ENCODE peak calls at places on chromosomes 13 and 19, in ten cellular contexts. B is stimulated activated CD4-positive, alpha-beta T cell treated with anti-CD3 and anti-CD28 coated beads, Interleukin-2, amount 100 ng/mL, for 24 hours; T is T follicular helper cell; F is ureter; M is transverse colon; A is endothelial cell; X is fibroblast of gingiva; N is kidney glomerular epithelial cell; U is HAP-1; G is epithelial cell of proximal tubule. W is an unnamed sample.

GRCh38 chr13:113291997-113292862 is 4.8 kb upstream of the LAMP1 start:
- DNase-seq in F (peak; percentile 59), B (peak; percentile 30), M (no peak), N (peak; percentile 3), T (no peak), A (peak; percentile 25), X (peak; percentile 25), U (peak; percentile 56), G (no peak), W (no peak)

GRCh38 chr13:73981595-73981994 is 152.6 kb downstream of the KLF12 start:
- DNase-seq in F (no peak), T (no peak), A (no peak), B (no peak), U (no peak), N (no peak), X (no peak), M (no peak), G (no peak), W (no peak)

GRCh38 chr13:30148791-30149190 is 158.6 kb downstream of the KATNAL1 start:
- DNase-seq in T (no peak), B (no peak), A (no peak), X (no peak), F (no peak), M (no peak), N (no peak), G (no peak), U (no peak), W (no peak)

GRCh38 chr13:47159853-47160550 is 263.1 kb upstream of the HTR2A start:
- DNase-seq in N (no peak), G (no peak), F (no peak), M (no peak), A (no peak), X (no peak), U (no peak), T (no peak), B (no peak), W (no peak)

GRCh38 chr13:47287291-47287751 is 390.5 kb upstream of the HTR2A start:
- DNase-seq in X (peak; percentile 44), G (no peak), F (no peak), A (no peak), T (no peak), U (no peak), M (no peak), B (no peak), N (no peak), W (no peak)

GRCh38 chr19:4140237-4140711 is 13.2 kb upstream of the CREB3L3 start:
- DNase-seq in A (peak; percentile 25), G (no peak), U (peak; percentile 76), M (peak; percentile 56), T (no peak), B (peak; percentile 24), F (no peak), X (peak; percentile 58), N (peak; percentile 20), W (peak; percentile 56)

GRCh38 chr13:46039421-46040036 is 13.0 kb downstream of the ZC3H13 start:
- DNase-seq in F (no peak), M (no peak), B (no peak), N (no peak), G (no peak), A (no peak), U (no peak), X (peak; percentile 49), T (no peak), W (no peak)

GRCh38 chr19:40672573-40673299 is 17.7 kb downstream of the NUMBL start:
- DNase-seq in A (no peak), B (no peak), T (no peak), U (no peak), N (no peak), M (no peak), X (no peak), G (no peak), F (no peak), W (no peak)

GRCh38 chr19:42132851-42133528 is 744 bp upstream of the POU2F2 start:
- DNase-seq in F (peak; percentile 62), G (no peak), M (peak; percentile 79), X (no peak), T (peak; percentile 74), N (peak; percentile 28), U (peak; percentile 78), B (peak; percentile 88), A (peak; percentile 81), W (peak; percentile 72)

GRCh38 chr13:45949161-45949560 is 97.6 kb upstream of the SIAH3 start:
- DNase-seq in G (no peak), A (no peak), B (no peak), X (no peak), T (no peak), N (no peak), F (no peak), M (no peak), U (no peak), W (no peak)

GRCh38 chr19:44401787-44402115 is 343 bp upstream of the ZNF285 start:
- DNase-seq in T (no peak), A (no peak), F (no peak), B (no peak), U (no peak), X (no peak), N (no peak), G (no peak), M (no peak), W (no peak)